ENCODE peak calls at places on chromosomes 6 and 20, in eight cellular contexts. J is endothelial cell of umbilical vein, O is HCT116, F is HepG2, K is GM23338, P is K562, C is GM12878, G is H1. M is an unnamed sample.

GRCh38 chr6:81978230-81978629 is 225.7 kb upstream of the TENT5A start:
- DNase-seq in J (no peak), O (no peak), F (no peak), K (no peak), P (no peak), C (no peak), G (no peak), M (no peak)

GRCh38 chr6:121810346-121811032 is 375.0 kb downstream of the GJA1 start:
- DNase-seq in J (no peak), O (no peak), F (no peak), K (no peak), P (no peak), C (no peak), G (no peak), M (no peak)

GRCh38 chr6:19838442-19839236 is 1.5 kb downstream of the ID4 start:
- DNase-seq in J (no peak), O (peak; percentile 33), F (peak; percentile 95), K (peak; percentile 78), P (no peak), C (no peak), G (peak; percentile 58), M (no peak)

GRCh38 chr20:31712564-31713311 is 9.9 kb downstream of the BCL2L1 start:
- DNase-seq in J (peak; percentile 91), O (peak; percentile 92), F (peak; percentile 95), K (peak; percentile 97), P (no peak), C (no peak), G (peak; percentile 86), M (no peak)

GRCh38 chr20:57425150-57426013 is 34.2 kb downstream of the RBM38 start:
- DNase-seq in J (no peak), O (no peak), F (no peak), K (no peak), P (peak; percentile 65), C (no peak), G (no peak), M (no peak)

GRCh38 chr6:113495521-113495920 is 361.6 kb upstream of the MARCKS start:
- DNase-seq in J (peak; percentile 91), O (no peak), F (no peak), K (no peak), P (no peak), C (no peak), G (no peak), M (peak; percentile 84)

GRCh38 chr20:19757973-19758887 is at the start of gene RIN2:
- DNase-seq in J (peak; percentile 92), O (peak; percentile 21), F (peak; percentile 86), K (peak; percentile 98), P (peak; percentile 7), C (no peak), G (peak; percentile 88), M (no peak)

GRCh38 chr6:112563368-112563767 is 216.2 kb downstream of the RFPL4B start:
- DNase-seq in J (peak; percentile 30), O (no peak), F (peak; percentile 47), K (peak; percentile 78), P (no peak), C (no peak), G (peak; percentile 27), M (no peak)

GRCh38 chr20:61288331-61288784 is 36.3 kb downstream of the CDH4 start:
- DNase-seq in J (no peak), O (no peak), F (no peak), K (no peak), P (no peak), C (no peak), G (no peak), M (no peak)

GRCh38 chr6:115932481-115932880 is 128.2 kb downstream of the FRK start:
- DNase-seq in J (no peak), O (peak; percentile 13), F (no peak), K (no peak), P (no peak), C (no peak), G (no peak), M (peak; percentile 91)

GRCh38 chr20:10674684-10675455 is 1.1 kb upstream of the JAG1 start:
- DNase-seq in J (peak; percentile 83), O (peak; percentile 48), F (peak; percentile 84), K (peak; percentile 85), P (peak; percentile 67), C (no peak), G (no peak), M (no peak)

GRCh38 chr20:50913976-50914375 is 17.3 kb downstream of the ADNP start:
- DNase-seq in J (peak; percentile 63), O (no peak), F (no peak), K (no peak), P (peak; percentile 27), C (no peak), G (no peak), M (no peak)

GRCh38 chr20:8094415-8094818 is 37.6 kb upstream of the PLCB1 start:
- DNase-seq in J (peak; percentile 87), O (no peak), F (no peak), K (no peak), P (no peak), C (no peak), G (no peak), M (peak; percentile 50)

GRCh38 chr6:34648808-34649207 is 47.8 kb downstream of the ILRUN start:
- DNase-seq in J (no peak), O (no peak), F (no peak), K (no peak), P (no peak), C (no peak), G (no peak), M (no peak)

GRCh38 chr20:1844723-1845523 is 50.3 kb upstream of the SIRPA start:
- DNase-seq in J (peak; percentile 29), O (no peak), F (no peak), K (no peak), P (no peak), C (peak; percentile 80), G (no peak), M (no peak)

GRCh38 chr6:142945071-142945445 is at the start of gene HIVEP2:
- DNase-seq in J (peak; percentile 84), O (no peak), F (peak; percentile 78), K (peak; percentile 89), P (peak; percentile 66), C (no peak), G (no peak), M (no peak)

GRCh38 chr20:37581246-37581645 is 53.6 kb upstream of the BLCAP start:
- DNase-seq in J (no peak), O (no peak), F (no peak), K (no peak), P (no peak), C (no peak), G (no peak), M (no peak)

GRCh38 chr20:45959126-45959525 is 12.9 kb downstream of the ZNF335 start:
- DNase-seq in J (no peak), O (no peak), F (no peak), K (no peak), P (no peak), C (no peak), G (no peak), M (no peak)
- TF ChIP-seq EZH2 in J (no peak), O (no peak), F (no peak), K (no peak), P (no peak), C (no peak), G (no peak), M (no peak)

GRCh38 chr6:88251261-88251660 is 85.1 kb upstream of the CNR1 start:
- DNase-seq in J (no peak), O (no peak), F (no peak), K (no peak), P (no peak), C (no peak), G (no peak), M (no peak)
- TF ChIP-seq POLR2AphosphoS5 in J (no peak), O (no peak), F (no peak), K (no peak), P (no peak), C (no peak), G (no peak), M (no peak)

GRCh38 chr6:33430991-33431879 is 11.4 kb downstream of the SYNGAP1 start:
- DNase-seq in J (peak; percentile 53), O (no peak), F (peak; percentile 46), K (peak; percentile 97), P (peak; percentile 90), C (no peak), G (no peak), M (no peak)
- H3K4me3 ChIP-seq in J (no peak overlapping the region), O (peak overlapping the region; percentile 16), F (no peak overlapping the region), K (peak overlapping the region; percentile 64), P (no peak overlapping the region), C (peak overlapping the region; percentile 80), G (peak overlapping the region; percentile 54), M (peak overlapping the region; percentile 56)

GRCh38 chr6:161676566-161676965 is 402.7 kb upstream of the AGPAT4 start:
- DNase-seq in J (no peak), O (no peak), F (no peak), K (no peak), P (no peak), C (no peak), G (no peak), M (no peak)
- TF ChIP-seq EZH2 in J (no peak), O (no peak), F (no peak), K (no peak), P (no peak), C (no peak), G (no peak), M (no peak)

GRCh38 chr6:29981211-29981812 is 39.0 kb downstream of the HLA-A start:
- DNase-seq in J (no peak), O (no peak), F (no peak), K (no peak), P (no peak), C (no peak), G (no peak), M (no peak)

GRCh38 chr6:29977425-29977727 is 35.0 kb downstream of the HLA-A start:
- DNase-seq in J (no peak), O (no peak), F (no peak), K (no peak), P (no peak), C (no peak), G (no peak), M (no peak)

GRCh38 chr6:29976588-29977424 is 34.5 kb downstream of the HLA-A start:
- DNase-seq in J (peak; percentile 76), O (peak; percentile 57), F (peak; percentile 77), K (peak; percentile 85), P (peak; percentile 73), C (peak; percentile 13), G (no peak), M (no peak)

GRCh38 chr6:29984232-29984631 is 41.9 kb downstream of the HLA-A start:
- DNase-seq in J (no peak), O (no peak), F (no peak), K (no peak), P (no peak), C (no peak), G (no peak), M (no peak)

DNA sequence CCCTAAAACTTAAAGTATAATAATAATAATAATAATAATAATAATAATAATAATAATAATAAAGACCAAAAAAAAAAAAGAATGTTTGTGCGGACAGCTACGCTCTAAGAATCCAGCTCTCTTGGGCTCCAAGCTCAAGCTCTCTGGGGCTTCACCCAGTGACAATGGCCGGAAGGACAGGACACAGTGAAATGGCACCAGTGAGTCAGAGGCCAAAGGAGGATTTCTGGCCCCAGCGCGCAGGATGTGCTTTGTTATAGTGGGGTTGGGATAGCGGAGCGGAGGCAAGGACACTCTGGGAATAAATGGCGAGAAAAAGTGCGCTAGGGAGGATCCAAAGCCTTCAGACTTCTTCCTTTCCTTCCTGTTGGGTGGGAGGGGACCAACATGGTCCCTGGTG is 38.2 kb downstream of the HLA-A start:
- DNase-seq in J (no peak), O (no peak), F (no peak), K (no peak), P (no peak), C (no peak), G (no peak), M (no peak)
- TF ChIP-seq POLR2AphosphoS5 in J (no peak), O (no peak), F (no peak), K (no peak), P (no peak), C (no peak), G (no peak), M (no peak)

M was measured in SK-N-MC.